ENCODE peak calls at places on chromosomes 11 and 22, in eight cellular contexts. S, C, K, L, B, G, V and Q are unnamed samples.

GRCh38 chr11:68447015-68447801 is 13.3 kb upstream of the PPP6R3 start:
- DNase-seq in V (no peak), C (peak), L (peak), S (peak), B (peak), G (no peak), K (peak), Q (no peak)

GRCh38 chr11:86346513-86346912 is 28.2 kb upstream of the CCDC81 start:
- DNase-seq in C (no peak), K (no peak), L (no peak), G (no peak), S (no peak), V (no peak), B (no peak), Q (no peak)

GRCh38 chr22:49290286-49290685 is 537.4 kb downstream of the BRD1 start:
- DNase-seq in K (no peak), S (no peak), V (no peak), L (no peak), B (no peak), C (no peak), G (no peak), Q (no peak)

GRCh38 chr11:33553486-33553885 is 147.1 kb downstream of the C11orf91 start:
- DNase-seq in S (peak), G (no peak), C (no peak), K (peak), B (no peak), L (no peak), V (no peak), Q (peak)

GRCh38 chr11:16561150-16561549 is 177.3 kb upstream of the C11orf58 start:
- DNase-seq in B (no peak), V (no peak), L (no peak), S (no peak), C (no peak), K (no peak), G (no peak), Q (no peak)

GRCh38 chr11:128201801-128202200 is 385.6 kb downstream of the ETS1 start:
- DNase-seq in C (no peak), S (no peak), G (no peak), B (no peak), V (no peak), K (no peak), L (no peak), Q (no peak)

GRCh38 chr11:116422976-116423375 is 349.8 kb downstream of the BUD13 start:
- DNase-seq in K (no peak), C (peak), V (no peak), S (no peak), G (no peak), L (no peak), B (no peak), Q (no peak)

GRCh38 chr22:46367707-46368191 is 32.2 kb downstream of the TRMU start:
- DNase-seq in B (peak), G (no peak), K (peak), S (peak), V (no peak), L (peak), C (peak), Q (peak)

GRCh38 chr11:6203327-6203726 is 2.0 kb upstream of the C11orf42 start:
- DNase-seq in B (no peak), K (no peak), C (no peak), G (no peak), L (no peak), V (peak), S (peak), Q (no peak)

GRCh38 chr11:20116825-20117224 is 43.5 kb downstream of the DBX1 start:
- DNase-seq in C (peak), K (no peak), V (no peak), S (no peak), L (no peak), G (peak), B (no peak), Q (no peak)

GRCh38 chr22:33000342-33001280 is 57.6 kb downstream of the SYN3 start:
- DNase-seq in C (peak), G (peak), S (peak), K (peak), V (no peak), L (no peak), B (peak), Q (no peak)

GRCh38 chr11:101176381-101176780 is 46.8 kb upstream of the PGR start:
- DNase-seq in G (no peak), L (no peak), C (no peak), V (no peak), S (peak), K (peak), B (no peak), Q (peak)

GRCh38 chr11:72141066-72141465 is 5.5 kb downstream of the FOLR3 start:
- DNase-seq in B (no peak), C (no peak), V (no peak), S (peak), K (peak), L (no peak), G (peak), Q (peak)

GRCh38 chr22:48478529-48479265 is 1349.0 kb downstream of the BRD1 start:
- DNase-seq in K (no peak), V (no peak), L (no peak), B (no peak), G (no peak), C (no peak), S (no peak), Q (no peak)

GRCh38 chr11:122814401-122814800 is 23.9 kb upstream of the CRTAM start:
- DNase-seq in K (no peak), B (no peak), S (no peak), V (no peak), L (no peak), G (no peak), C (no peak), Q (no peak)

GRCh38 chr22:19773470-19774040 is 13.0 kb downstream of the TBX1 start:
- DNase-seq in L (no peak), G (no peak), V (no peak), C (no peak), B (no peak), K (no peak), S (no peak), Q (no peak)

GRCh38 chr11:76783901-76784813 is 1.0 kb downstream of the TSKU start:
- DNase-seq in B (peak), V (no peak), L (no peak), S (peak), K (peak), C (peak), G (no peak), Q (no peak)

GRCh38 chr22:31247726-31248125 is 35.6 kb downstream of the LIMK2 start:
- DNase-seq in L (no peak), K (no peak), S (no peak), B (no peak), G (no peak), C (peak), V (no peak), Q (no peak)

GRCh38 chr11:204587-205109 is 2.6 kb downstream of the BET1L start:
- DNase-seq in L (peak), C (no peak), B (no peak), V (no peak), K (no peak), S (no peak), G (no peak), Q (no peak)

GRCh38 chr11:30760341-30760740 is 174.2 kb upstream of the MPPED2 start:
- DNase-seq in S (no peak), K (no peak), G (no peak), V (no peak), B (no peak), C (no peak), L (no peak), Q (no peak)

GRCh38 chr11:6646631-6647281 is 8.9 kb downstream of the DCHS1 start:
- DNase-seq in S (no peak), G (peak), B (peak), K (no peak), C (no peak), L (no peak), V (peak), Q (no peak)

GRCh38 chr11:125075900-125076317 is 12.8 kb downstream of the SLC37A2 start:
- DNase-seq in V (no peak), K (peak), G (no peak), L (no peak), C (no peak), S (peak), B (no peak), Q (peak)

GRCh38 chr11:118216621-118217526 is 7.9 kb downstream of the JAML start:
- DNase-seq in K (no peak), G (no peak), C (no peak), L (no peak), B (no peak), V (no peak), S (no peak), Q (no peak)

GRCh38 chr11:16605971-16606783 is 132.3 kb upstream of the C11orf58 start:
- DNase-seq in S (peak), L (peak), B (peak), G (peak), K (peak), V (peak), C (peak), Q (peak)

GRCh38 chr11:12377106-12377823 is at the start of gene PARVA:
- DNase-seq in B (peak), L (peak), C (peak), V (no peak), S (peak), K (peak), G (peak), Q (no peak)

GRCh38 chr11:47078751-47079524 is 97.7 kb downstream of the ARFGAP2 start:
- DNase-seq in C (no peak), K (no peak), B (no peak), S (no peak), L (no peak), V (no peak), G (no peak), Q (no peak)

GRCh38 chr22:44672632-44673031 is 29.4 kb upstream of the PRR5 start:
- DNase-seq in G (no peak), L (no peak), S (no peak), K (no peak), C (no peak), B (no peak), V (no peak), Q (no peak)

GRCh38 chr11:3631331-3631730 is 10.5 kb downstream of the ART5 start:
- DNase-seq in C (no peak), V (no peak), L (no peak), K (no peak), S (peak), B (no peak), G (no peak), Q (no peak)

GRCh38 chr11:3622521-3622920 is 19.3 kb downstream of the ART5 start:
- DNase-seq in C (no peak), G (no peak), B (no peak), S (no peak), L (no peak), V (no peak), K (no peak), Q (no peak)

GRCh38 chr11:3623126-3623525 is 18.7 kb downstream of the ART5 start:
- DNase-seq in V (no peak), L (no peak), K (no peak), S (no peak), B (no peak), C (no peak), G (no peak), Q (no peak)

GRCh38 chr11:3627291-3627690 is 14.5 kb downstream of the ART5 start:
- DNase-seq in G (no peak), V (no peak), L (no peak), K (no peak), S (peak), B (no peak), C (no peak), Q (peak)

GRCh38 chr11:3626250-3626960 is 15.4 kb downstream of the ART5 start:
- DNase-seq in B (peak), S (no peak), C (no peak), G (no peak), L (peak), K (no peak), V (no peak), Q (no peak)
- TF ChIP-seq CTCF in B (no peak), S (no peak), C (no peak), G (no peak), L (no peak), K (no peak), V (no peak), Q (no peak)

DNA sequence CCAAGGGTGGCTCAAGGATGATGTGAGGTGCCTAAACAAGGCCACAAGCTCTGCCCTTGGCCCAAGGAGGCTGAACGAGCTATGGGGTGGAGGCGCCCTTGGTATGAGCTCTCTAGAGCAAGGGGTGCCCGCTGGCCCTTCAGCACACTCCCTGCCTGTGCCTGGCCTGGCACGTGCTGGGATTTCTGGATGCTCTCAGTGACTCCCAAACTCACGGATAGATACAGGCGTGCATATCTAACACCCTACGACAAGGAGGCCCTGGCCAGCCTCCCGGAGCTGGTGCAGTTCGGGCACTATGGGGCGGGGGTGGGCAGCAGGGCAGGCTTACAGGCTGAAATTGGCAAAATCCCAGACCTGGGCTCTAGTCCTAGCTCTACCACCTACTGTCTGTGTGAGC is 30.6 kb downstream of the SCUBE1 start:
- DNase-seq in C (peak), G (no peak), B (no peak), L (no peak), V (no peak), S (no peak), K (no peak), Q (no peak)
- TF ChIP-seq CTCF in C (no peak), G (no peak), B (no peak), L (no peak), V (no peak), S (no peak), K (no peak), Q (no peak)

GRCh38 chr22:39185601-39186012 is 33.1 kb upstream of the CBX7 start:
- DNase-seq in B (peak), S (peak), L (peak), C (no peak), K (no peak), V (no peak), G (no peak), Q (no peak)
- TF ChIP-seq CTCF in B (peak), S (peak), L (peak), C (no peak), K (no peak), V (no peak), G (peak), Q (peak)

GRCh38 chr22:36873614-36874308 is 13.0 kb downstream of the NCF4 start:
- DNase-seq in G (peak), V (peak), S (peak), B (no peak), K (peak), C (peak), L (peak), Q (peak)
- TF ChIP-seq CTCF in G (peak), V (peak), S (peak), B (peak), K (peak), C (no peak), L (peak), Q (peak)

GRCh38 chr22:50343541-50343935 is 411 bp downstream of the PPP6R2 start:
- DNase-seq in L (no peak), C (no peak), G (no peak), S (no peak), B (no peak), V (no peak), K (no peak), Q (no peak)
- TF ChIP-seq CTCF in L (no peak), C (no peak), G (no peak), S (no peak), B (no peak), V (no peak), K (no peak), Q (no peak)